ENCODE peak calls at places on chromosomes 12 and 14, in five cellular contexts. One of them, this sample, is unnamed.
A peak's percentile ranks its signal among the peaks of the same experiment; 100 is the strongest.

GRCh38 chr12:99005601-99006000 is 360.5 kb downstream of the APAF1 start:
- DNase-seq in transverse colon: no peak
- DNase-seq in brain microvascular endothelial cell: no peak
- DNase-seq in neural crest cell: no peak
- DNase-seq in psoas muscle: no peak
- DNase-seq in this sample: no peak

GRCh38 chr12:59131462-59131861 is 211.2 kb upstream of the LRIG3 start:
- DNase-seq in transverse colon: no peak
- DNase-seq in brain microvascular endothelial cell: no peak
- DNase-seq in neural crest cell: no peak
- DNase-seq in psoas muscle: no peak
- DNase-seq in this sample: no peak

GRCh38 chr12:52524241-52524897 is 4.2 kb upstream of the KRT5 start:
- DNase-seq in transverse colon: no peak
- DNase-seq in brain microvascular endothelial cell: no peak
- DNase-seq in neural crest cell: no peak
- DNase-seq in psoas muscle: no peak
- DNase-seq in this sample: no peak

GRCh38 chr12:26275313-26276257 is 80.2 kb downstream of the SSPN start:
- DNase-seq in transverse colon: no peak
- DNase-seq in brain microvascular endothelial cell: peak; percentile 32
- DNase-seq in neural crest cell: no peak
- DNase-seq in psoas muscle: no peak
- DNase-seq in this sample: no peak

GRCh38 chr14:97379091-97379531 is 581.9 kb downstream of the VRK1 start:
- DNase-seq in transverse colon: peak; percentile 9
- DNase-seq in brain microvascular endothelial cell: no peak
- DNase-seq in neural crest cell: no peak
- DNase-seq in psoas muscle: no peak
- DNase-seq in this sample: no peak

GRCh38 chr12:46402451-46402850 is 29.9 kb upstream of the SLC38A2 start:
- DNase-seq in transverse colon: peak; percentile 28
- DNase-seq in brain microvascular endothelial cell: no peak
- DNase-seq in neural crest cell: no peak
- DNase-seq in psoas muscle: no peak
- DNase-seq in this sample: no peak

GRCh38 chr14:102951799-102952198 is 29.3 kb downstream of the AMN start:
- DNase-seq in transverse colon: no peak
- DNase-seq in brain microvascular endothelial cell: peak; percentile 79
- DNase-seq in neural crest cell: no peak
- DNase-seq in psoas muscle: no peak
- DNase-seq in this sample: no peak

GRCh38 chr14:100221419-100222218 is 17.3 kb upstream of the YY1 start:
- DNase-seq in transverse colon: peak; percentile 74
- DNase-seq in brain microvascular endothelial cell: peak; percentile 66
- DNase-seq in neural crest cell: peak; percentile 39
- DNase-seq in psoas muscle: no peak
- DNase-seq in this sample: peak; percentile 84

GRCh38 chr14:95611293-95611880 is 74.8 kb upstream of the TCL1B start:
- DNase-seq in transverse colon: no peak
- DNase-seq in brain microvascular endothelial cell: no peak
- DNase-seq in neural crest cell: no peak
- DNase-seq in psoas muscle: no peak
- DNase-seq in this sample: no peak

GRCh38 chr12:104347374-104348075 is 44.0 kb downstream of the EID3 start:
- DNase-seq in transverse colon: no peak
- DNase-seq in brain microvascular endothelial cell: peak; percentile 39
- DNase-seq in neural crest cell: no peak
- DNase-seq in psoas muscle: no peak
- DNase-seq in this sample: no peak

GRCh38 chr12:103745962-103746361 is 95.1 kb downstream of the NT5DC3 start:
- DNase-seq in transverse colon: no peak
- DNase-seq in brain microvascular endothelial cell: no peak
- DNase-seq in neural crest cell: no peak
- DNase-seq in psoas muscle: no peak
- DNase-seq in this sample: no peak

GRCh38 chr12:114483996-114484395 is 78.1 kb upstream of the TBX5 start:
- DNase-seq in transverse colon: no peak
- DNase-seq in brain microvascular endothelial cell: no peak
- DNase-seq in neural crest cell: no peak
- DNase-seq in psoas muscle: no peak
- DNase-seq in this sample: no peak

GRCh38 chr12:58095002-58095401 is 153.6 kb downstream of the ATP23 start:
- DNase-seq in transverse colon: no peak
- DNase-seq in brain microvascular endothelial cell: no peak
- DNase-seq in neural crest cell: no peak
- DNase-seq in psoas muscle: no peak
- DNase-seq in this sample: no peak

GRCh38 chr12:8038659-8039114 is 6.2 kb downstream of the FOXJ2 start:
- DNase-seq in transverse colon: peak; percentile 40
- DNase-seq in brain microvascular endothelial cell: peak; percentile 46
- DNase-seq in neural crest cell: no peak
- DNase-seq in psoas muscle: peak; percentile 84
- DNase-seq in this sample: peak; percentile 21

GRCh38 chr12:67352682-67353081 is 83.5 kb downstream of the CAND1 start:
- DNase-seq in transverse colon: no peak
- DNase-seq in brain microvascular endothelial cell: no peak
- DNase-seq in neural crest cell: no peak
- DNase-seq in psoas muscle: no peak
- DNase-seq in this sample: no peak

GRCh38 chr12:3962661-3963483 is 89.7 kb upstream of the PARP11 start:
- DNase-seq in transverse colon: no peak
- DNase-seq in brain microvascular endothelial cell: no peak
- DNase-seq in neural crest cell: no peak
- DNase-seq in psoas muscle: no peak
- DNase-seq in this sample: no peak
- TF ChIP-seq CTCF in transverse colon: no peak
- TF ChIP-seq CTCF in brain microvascular endothelial cell: no peak
- TF ChIP-seq CTCF in neural crest cell: no peak
- TF ChIP-seq CTCF in psoas muscle: no peak
- TF ChIP-seq CTCF in this sample: no peak

GRCh38 chr14:91876492-91876891 is 9.2 kb upstream of the TC2N start:
- DNase-seq in transverse colon: no peak
- DNase-seq in brain microvascular endothelial cell: no peak
- DNase-seq in neural crest cell: no peak
- DNase-seq in psoas muscle: no peak
- DNase-seq in this sample: no peak

GRCh38 chr14:91877376-91877775 is 10.0 kb upstream of the TC2N start:
- DNase-seq in transverse colon: no peak
- DNase-seq in brain microvascular endothelial cell: no peak
- DNase-seq in neural crest cell: no peak
- DNase-seq in psoas muscle: no peak
- DNase-seq in this sample: no peak

GRCh38 chr14:91879196-91879595 is 11.9 kb upstream of the TC2N start:
- DNase-seq in transverse colon: no peak
- DNase-seq in brain microvascular endothelial cell: no peak
- DNase-seq in neural crest cell: no peak
- DNase-seq in psoas muscle: no peak
- DNase-seq in this sample: no peak

GRCh38 chr14:91875515-91876286 is 8.4 kb upstream of the TC2N start:
- DNase-seq in transverse colon: peak; percentile 63
- DNase-seq in brain microvascular endothelial cell: no peak
- DNase-seq in neural crest cell: no peak
- DNase-seq in psoas muscle: no peak
- DNase-seq in this sample: no peak

GRCh38 chr14:91878274-91878673 is 10.9 kb upstream of the TC2N start:
- DNase-seq in transverse colon: no peak
- DNase-seq in brain microvascular endothelial cell: no peak
- DNase-seq in neural crest cell: no peak
- DNase-seq in psoas muscle: no peak
- DNase-seq in this sample: no peak
- TF ChIP-seq CTCF in transverse colon: no peak
- TF ChIP-seq CTCF in brain microvascular endothelial cell: no peak
- TF ChIP-seq CTCF in neural crest cell: no peak
- TF ChIP-seq CTCF in psoas muscle: no peak
- TF ChIP-seq CTCF in this sample: no peak

GRCh38 chr14:74491952-74492351 is 1.2 kb downstream of the NPC2 start:
- DNase-seq in transverse colon: no peak
- DNase-seq in brain microvascular endothelial cell: no peak
- DNase-seq in neural crest cell: no peak
- DNase-seq in psoas muscle: no peak
- DNase-seq in this sample: no peak
- TF ChIP-seq CTCF in transverse colon: no peak
- TF ChIP-seq CTCF in brain microvascular endothelial cell: peak; percentile 42
- TF ChIP-seq CTCF in neural crest cell: peak; percentile 47
- TF ChIP-seq CTCF in psoas muscle: peak; percentile 18
- TF ChIP-seq CTCF in this sample: peak; percentile 11

DNA sequence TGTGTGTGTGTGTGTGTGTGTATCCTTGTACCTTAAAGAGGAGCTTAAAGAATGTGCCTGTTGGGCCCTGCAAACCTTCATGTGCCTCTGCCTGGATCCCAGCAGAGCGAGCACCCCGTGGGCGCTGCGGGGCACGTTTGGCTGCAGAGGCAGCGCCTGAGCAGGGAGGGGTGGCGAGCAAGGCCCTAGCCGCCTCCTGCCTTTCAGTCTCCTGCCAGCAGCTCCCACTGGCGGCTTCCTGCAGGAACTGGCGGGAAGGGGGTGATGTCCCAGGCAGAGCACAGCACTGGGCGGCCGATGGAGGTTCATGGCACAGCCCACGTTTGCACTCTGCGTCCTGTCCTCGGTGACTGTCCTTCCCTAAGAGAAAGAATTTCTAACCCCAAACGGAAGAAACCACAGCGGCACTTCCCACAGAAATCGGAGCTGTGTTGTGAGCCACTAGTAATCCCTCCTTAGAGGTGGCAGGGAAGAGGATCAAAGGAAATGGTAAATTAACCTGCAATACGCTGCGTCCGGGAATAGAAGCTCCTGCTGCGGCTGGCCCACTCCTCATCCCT is 19.8 kb downstream of the ZBTB42 start:
- DNase-seq in transverse colon: peak; percentile 65
- DNase-seq in brain microvascular endothelial cell: peak; percentile 62
- DNase-seq in neural crest cell: peak; percentile 57
- DNase-seq in psoas muscle: peak; percentile 57
- DNase-seq in this sample: no peak
- TF ChIP-seq CTCF in transverse colon: peak; percentile 69
- TF ChIP-seq CTCF in brain microvascular endothelial cell: peak; percentile 87
- TF ChIP-seq CTCF in neural crest cell: peak; percentile 50
- TF ChIP-seq CTCF in psoas muscle: peak; percentile 27
- TF ChIP-seq CTCF in this sample: no peak

GRCh38 chr12:62214847-62215246 is 45.4 kb upstream of the USP15 start:
- DNase-seq in transverse colon: no peak
- DNase-seq in brain microvascular endothelial cell: no peak
- DNase-seq in neural crest cell: no peak
- DNase-seq in psoas muscle: no peak
- DNase-seq in this sample: no peak
- TF ChIP-seq CTCF in transverse colon: no peak
- TF ChIP-seq CTCF in brain microvascular endothelial cell: no peak
- TF ChIP-seq CTCF in neural crest cell: no peak
- TF ChIP-seq CTCF in psoas muscle: no peak
- TF ChIP-seq CTCF in this sample: no peak

GRCh38 chr12:115926037-115926670 is 351.3 kb downstream of the MED13L start:
- DNase-seq in transverse colon: no peak
- DNase-seq in brain microvascular endothelial cell: no peak
- DNase-seq in neural crest cell: no peak
- DNase-seq in psoas muscle: no peak
- DNase-seq in this sample: no peak

GRCh38 chr12:115920395-115921183 is 356.9 kb downstream of the MED13L start:
- DNase-seq in transverse colon: no peak
- DNase-seq in brain microvascular endothelial cell: no peak
- DNase-seq in neural crest cell: no peak
- DNase-seq in psoas muscle: no peak
- DNase-seq in this sample: no peak

GRCh38 chr12:115918763-115919162 is 358.7 kb downstream of the MED13L start:
- DNase-seq in transverse colon: no peak
- DNase-seq in brain microvascular endothelial cell: no peak
- DNase-seq in neural crest cell: no peak
- DNase-seq in psoas muscle: no peak
- DNase-seq in this sample: no peak

GRCh38 chr12:115923851-115924250 is 353.6 kb downstream of the MED13L start:
- DNase-seq in transverse colon: no peak
- DNase-seq in brain microvascular endothelial cell: no peak
- DNase-seq in neural crest cell: no peak
- DNase-seq in psoas muscle: no peak
- DNase-seq in this sample: no peak

GRCh38 chr12:115922952-115923564 is 354.4 kb downstream of the MED13L start:
- DNase-seq in transverse colon: no peak
- DNase-seq in brain microvascular endothelial cell: no peak
- DNase-seq in neural crest cell: no peak
- DNase-seq in psoas muscle: no peak
- DNase-seq in this sample: peak; percentile 17
- TF ChIP-seq CTCF in transverse colon: no peak
- TF ChIP-seq CTCF in brain microvascular endothelial cell: peak; percentile 42
- TF ChIP-seq CTCF in neural crest cell: peak; percentile 50
- TF ChIP-seq CTCF in psoas muscle: no peak
- TF ChIP-seq CTCF in this sample: peak; percentile 75

DNA sequence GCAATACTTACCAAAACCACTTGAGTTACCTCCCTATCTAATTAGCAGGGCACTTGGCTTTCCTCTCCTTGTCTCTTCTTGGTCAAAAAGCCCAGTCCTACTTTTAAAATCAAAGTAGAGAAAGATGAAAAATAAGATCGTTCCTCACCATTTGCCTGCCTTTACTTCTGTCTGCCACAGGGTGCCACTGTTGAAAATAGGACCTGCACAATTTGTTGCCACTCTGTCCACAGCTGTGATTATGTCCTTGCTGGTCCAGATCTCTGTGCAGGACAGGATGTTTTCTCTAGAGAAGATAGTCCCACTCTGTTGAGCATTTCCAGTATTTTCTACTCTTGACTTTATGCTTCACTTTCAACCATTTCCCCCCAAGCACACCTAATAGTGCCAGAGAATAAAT is 179.9 kb downstream of the PDZRN4 start:
- DNase-seq in transverse colon: no peak
- DNase-seq in brain microvascular endothelial cell: no peak
- DNase-seq in neural crest cell: no peak
- DNase-seq in psoas muscle: no peak
- DNase-seq in this sample: no peak
- TF ChIP-seq CTCF in transverse colon: no peak
- TF ChIP-seq CTCF in brain microvascular endothelial cell: peak; percentile 28
- TF ChIP-seq CTCF in neural crest cell: peak; percentile 49
- TF ChIP-seq CTCF in psoas muscle: no peak
- TF ChIP-seq CTCF in this sample: peak; percentile 43